ENCODE peak calls at places on chromosomes 2 and 18, in seven cellular contexts. P is fibroblast of lung, B is spleen, Q is uterus, S is ovary, J is IMR-90, N is gastrocnemius medialis. E is an unnamed sample.

GRCh38 chr2:106956879-106957278 is 70.9 kb upstream of the ST6GAL2 start:
- DNase-seq in Q (no peak), B (no peak), S (no peak), J (peak), N (no peak), P (peak), E (no peak)

GRCh38 chr2:64359176-64359891 is 94.6 kb upstream of the LGALSL start:
- DNase-seq in N (no peak), J (no peak), Q (no peak), S (no peak), P (peak), B (no peak), E (no peak)

GRCh38 chr2:29260151-29260772 is 145.0 kb downstream of the CLIP4 start:
- DNase-seq in P (peak), J (peak), S (no peak), Q (no peak), N (no peak), B (no peak), E (peak)

GRCh38 chr2:16031055-16031847 is 90.9 kb downstream of the MYCN start:
- DNase-seq in B (no peak), J (no peak), S (no peak), P (no peak), N (no peak), Q (no peak), E (no peak)

GRCh38 chr2:235463893-235464292 is 29.9 kb upstream of the AGAP1 start:
- DNase-seq in J (no peak), S (no peak), N (no peak), P (no peak), B (no peak), Q (no peak), E (no peak)

GRCh38 chr2:46122318-46122970 is 174.8 kb upstream of the EPAS1 start:
- DNase-seq in S (no peak), B (no peak), Q (no peak), J (no peak), N (peak), P (no peak), E (no peak)

GRCh38 chr18:77155031-77155430 is 22.4 kb upstream of the MBP start:
- DNase-seq in P (no peak), B (no peak), S (no peak), Q (no peak), J (no peak), N (no peak), E (no peak)

GRCh38 chr2:15610430-15610952 is 18.8 kb downstream of the DDX1 start:
- DNase-seq in B (no peak), J (no peak), Q (no peak), P (no peak), S (no peak), N (no peak), E (no peak)

GRCh38 chr2:62708751-62709150 is 3.2 kb downstream of the EHBP1 start:
- DNase-seq in Q (no peak), J (no peak), B (no peak), P (no peak), N (no peak), S (no peak), E (no peak)

GRCh38 chr2:239251971-239252370 is 148.8 kb downstream of the HDAC4 start:
- DNase-seq in J (no peak), S (no peak), P (no peak), N (no peak), B (peak), Q (no peak), E (no peak)

GRCh38 chr18:42052137-42052708 is 97.2 kb downstream of the PIK3C3 start:
- DNase-seq in P (peak), Q (no peak), S (no peak), J (peak), B (no peak), N (no peak), E (no peak)

GRCh38 chr2:109365131-109365530 is 236.1 kb downstream of the SH3RF3 start:
- DNase-seq in S (peak), Q (no peak), P (no peak), B (no peak), N (no peak), J (no peak), E (no peak)

GRCh38 chr18:60092073-60092472 is 192.3 kb downstream of the PMAIP1 start:
- DNase-seq in B (no peak), P (no peak), Q (no peak), N (no peak), S (no peak), J (no peak), E (no peak)

GRCh38 chr18:60090170-60090569 is 190.4 kb downstream of the PMAIP1 start:
- DNase-seq in B (no peak), N (no peak), S (no peak), J (no peak), Q (no peak), P (no peak), E (no peak)
- TF ChIP-seq CTCF in B (no peak), N (no peak), S (no peak), J (no peak), Q (no peak), P (no peak), E (no peak)

GRCh38 chr18:3661989-3662388 is 212.0 kb downstream of the TGIF1 start:
- DNase-seq in P (no peak), B (no peak), N (no peak), Q (no peak), J (no peak), S (no peak), E (no peak)

GRCh38 chr18:3663870-3664512 is 214.0 kb downstream of the TGIF1 start:
- DNase-seq in N (no peak), Q (no peak), J (no peak), B (no peak), S (no peak), P (no peak), E (no peak)

GRCh38 chr18:3658529-3658928 is 208.6 kb downstream of the TGIF1 start:
- DNase-seq in P (no peak), B (no peak), J (no peak), S (no peak), N (no peak), Q (no peak), E (no peak)

GRCh38 chr18:3661121-3661520 is 211.1 kb downstream of the TGIF1 start:
- DNase-seq in S (no peak), B (no peak), Q (no peak), N (no peak), J (no peak), P (no peak), E (no peak)

DNA sequence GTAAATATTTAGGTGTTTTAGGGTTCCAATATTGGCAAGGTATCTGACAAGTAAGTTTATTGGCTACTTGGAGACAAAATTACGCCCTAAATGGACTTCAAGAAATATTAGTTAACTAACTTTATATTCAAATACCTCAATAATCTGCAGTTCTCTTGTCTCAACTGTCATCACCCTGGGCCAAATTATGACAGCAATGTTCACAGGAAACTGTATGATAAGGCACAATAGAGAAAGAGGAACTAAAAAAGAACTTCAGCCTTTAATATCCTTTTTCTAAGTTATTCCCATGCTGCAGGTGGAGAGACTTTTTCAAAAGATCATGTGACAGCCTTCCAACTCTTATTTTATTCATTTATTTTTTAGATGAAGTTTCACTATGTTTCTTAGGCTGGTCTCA is 210.7 kb downstream of the TGIF1 start:
- DNase-seq in Q (no peak), J (no peak), N (no peak), S (no peak), P (no peak), B (no peak), E (no peak)
- H3K27ac ChIP-seq in Q (no peak), J (no peak), N (no peak), S (no peak), P (no peak), B (peak), E (no peak)

DNA sequence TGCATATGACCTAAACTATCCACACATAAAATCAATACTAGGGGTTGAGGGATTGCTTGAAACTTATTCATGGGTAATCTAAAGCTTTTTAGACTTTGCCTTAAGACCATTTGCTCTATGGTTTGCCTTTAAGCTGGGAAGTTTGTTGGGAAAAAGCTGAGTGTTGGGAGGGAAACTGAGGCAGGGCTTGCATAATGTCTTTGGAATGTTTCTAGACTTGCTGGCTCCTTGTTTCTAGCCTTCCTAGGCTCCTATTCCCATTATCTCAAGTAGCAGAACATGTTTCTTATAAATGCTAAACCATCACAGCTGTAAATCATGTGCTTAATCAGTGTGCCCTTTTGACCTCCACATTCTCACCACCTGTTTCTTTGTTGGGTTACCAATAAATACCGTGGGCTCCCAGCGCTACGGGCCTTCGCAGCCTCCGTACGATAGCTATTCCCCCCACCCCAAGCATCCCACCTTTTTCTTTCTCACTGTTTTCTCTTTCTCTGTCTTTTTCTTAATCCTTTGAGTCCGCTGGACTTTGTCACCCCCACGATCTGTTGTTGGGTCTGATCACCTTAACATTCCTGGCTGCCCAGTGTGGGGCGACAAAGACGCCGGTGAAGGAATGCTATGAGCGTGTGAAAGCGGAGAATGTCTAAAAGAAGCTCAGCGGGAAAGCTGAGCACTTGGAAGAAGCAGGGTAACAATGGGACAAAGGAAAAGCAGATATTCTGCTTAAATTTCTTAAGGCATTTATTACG is 49.4 kb upstream of the CWC22 start:
- DNase-seq in P (no peak), N (no peak), J (no peak), Q (no peak), B (no peak), S (no peak), E (no peak)
- TF ChIP-seq CTCF in P (no peak), N (no peak), J (no peak), Q (no peak), B (no peak), S (no peak), E (no peak)

DNA sequence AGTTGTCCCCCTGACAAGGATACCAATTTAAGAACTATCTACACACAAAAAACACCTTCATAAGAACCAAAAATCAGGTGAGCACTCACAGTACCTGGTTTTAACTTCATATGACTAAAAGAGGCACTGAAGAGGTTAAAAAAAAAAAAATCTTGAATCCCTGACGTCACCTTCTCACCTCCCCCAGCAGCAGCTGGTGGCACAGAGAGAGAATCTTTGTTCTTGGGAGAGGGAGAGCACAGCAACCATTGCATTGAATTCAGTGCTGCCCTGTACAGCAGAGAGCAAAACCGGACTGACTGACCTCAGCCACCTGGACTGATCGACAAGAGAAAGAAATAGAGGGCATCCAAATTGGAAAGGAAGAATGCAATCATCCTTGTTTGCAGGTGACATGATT is 566.0 kb downstream of the TMX3 start:
- DNase-seq in J (no peak), P (no peak), S (no peak), N (no peak), Q (no peak), B (no peak), E (no peak)
- H3K27ac ChIP-seq in J (no peak), P (no peak), S (no peak), N (no peak), Q (no peak), B (no peak), E (no peak)

GRCh38 chr2:218583983-218584850 is 15.6 kb downstream of the CNOT9 start:
- DNase-seq in N (no peak), S (no peak), Q (no peak), P (no peak), J (no peak), B (no peak), E (no peak)
- TF ChIP-seq CTCF in N (peak), S (no peak), Q (no peak), P (peak), J (no peak), B (no peak), E (no peak)